ENCODE peak calls at places on chromosome 5, in four cellular contexts. D, U, G and X are unnamed samples. For H3K9me3 and H3K27me3, the result is how much of the 10 kb centered on the place peaks cover.

GRCh38 chr5:150113047-150113744 is 26.8 kb upstream of the CSF1R start:
- DNase-seq in D (no peak), U (no peak), G (no peak), X (no peak)

GRCh38 chr5:96256795-96257470 is 176.1 kb downstream of the PCSK1 start:
- DNase-seq in D (peak), U (no peak), G (no peak), X (no peak)

GRCh38 chr5:126976520-126977172 is 53.7 kb downstream of the MARCHF3 start:
- DNase-seq in D (no peak), U (no peak), G (no peak), X (peak)

GRCh38 chr5:113510836-113511451 is 2.5 kb upstream of the YTHDC2 start:
- DNase-seq in D (no peak), U (no peak), G (no peak), X (no peak)

GRCh38 chr5:147805030-147805454 is 22.5 kb upstream of the JAKMIP2 start:
- DNase-seq in D (no peak), U (no peak), G (no peak), X (no peak)

GRCh38 chr5:132475531-132475930 is 15.0 kb downstream of the IRF1 start:
- DNase-seq in D (no peak), U (no peak), G (no peak), X (no peak)

GRCh38 chr5:96963267-96963666 is 27.4 kb downstream of the LNPEP start:
- DNase-seq in D (no peak), U (peak), G (no peak), X (peak)

GRCh38 chr5:91641730-91642350 is 258.7 kb upstream of the ARRDC3 start:
- DNase-seq in D (peak), U (no peak), G (no peak), X (no peak)

GRCh38 chr5:163347671-163348070 is 89.7 kb upstream of the CCNG1 start:
- DNase-seq in D (peak), U (peak), G (peak), X (peak)

GRCh38 chr5:108654042-108654441 is 93.7 kb upstream of the FER start:
- DNase-seq in D (no peak), U (no peak), G (no peak), X (no peak)

GRCh38 chr5:64811050-64811640 is 42.4 kb downstream of the CWC27 start:
- DNase-seq in D (peak), U (peak), G (no peak), X (no peak)

GRCh38 chr5:143938230-143938629 is 126.3 kb downstream of the HMHB1 start:
- DNase-seq in D (no peak), U (no peak), G (no peak), X (no peak)

GRCh38 chr5:32565143-32565542 is 20.2 kb upstream of the SUB1 start:
- DNase-seq in D (no peak), U (no peak), G (no peak), X (no peak)

GRCh38 chr5:177364159-177364962 is 6.6 kb downstream of the RGS14 start:
- DNase-seq in D (no peak), U (no peak), G (no peak), X (no peak)

GRCh38 chr5:119338326-119338957 is 17.4 kb upstream of the TNFAIP8 start:
- DNase-seq in D (no peak), U (no peak), G (no peak), X (no peak)

GRCh38 chr5:150562832-150563231 is 54.9 kb downstream of the NDST1 start:
- DNase-seq in D (no peak), U (no peak), G (no peak), X (no peak)

GRCh38 chr5:145056805-145057204 is 778.3 kb downstream of the PRELID2 start:
- DNase-seq in D (no peak), U (no peak), G (no peak), X (no peak)

GRCh38 chr5:43008369-43009158 is 31.6 kb downstream of the ANXA2R start:
- DNase-seq in D (peak), U (peak), G (peak), X (peak)

DNA sequence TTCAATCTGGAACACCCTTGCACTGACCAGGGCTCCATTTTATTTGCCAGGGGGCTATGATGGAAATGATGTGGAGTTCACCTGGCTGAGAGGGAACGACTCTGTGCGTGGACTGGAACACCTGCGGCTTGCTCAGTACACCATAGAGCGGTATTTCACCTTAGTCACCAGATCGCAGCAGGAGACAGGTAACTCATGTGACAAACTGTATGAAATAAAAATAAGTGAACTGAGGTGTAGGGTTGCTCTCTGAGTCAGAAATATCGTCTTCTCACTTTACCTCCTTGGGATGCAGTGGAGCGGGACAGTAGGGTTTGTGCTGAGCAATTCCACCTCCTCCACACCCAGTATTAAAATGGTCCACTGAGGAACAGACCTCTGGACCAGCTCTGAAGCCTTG is 22.1 kb downstream of the GABRP start:
- DNase-seq in D (no peak), U (no peak), G (no peak), X (no peak)
- H3K9me3 ChIP-seq in D (under half), U (under half), G (under half), X (under half)

GRCh38 chr5:93909356-93909755 is 168.0 kb upstream of the POU5F2 start:
- DNase-seq in D (no peak), U (no peak), G (no peak), X (no peak)
- TF ChIP-seq CTCF in D (no peak), U (no peak), G (no peak), X (no peak)

GRCh38 chr5:157758706-157759105 is 15.2 kb downstream of the LSM11 start:
- DNase-seq in D (no peak), U (no peak), G (no peak), X (no peak)
- H3K27me3 ChIP-seq in D (under half), U (under half), G (under half), X (under half)

GRCh38 chr5:73534001-73534547 is 31.4 kb downstream of the ANKRA2 start:
- DNase-seq in D (no peak), U (no peak), G (no peak), X (no peak)

GRCh38 chr5:73528248-73528647 is 30.0 kb downstream of the BTF3 start:
- DNase-seq in D (no peak), U (no peak), G (no peak), X (no peak)

GRCh38 chr5:73532195-73532594 is 33.2 kb downstream of the ANKRA2 start:
- DNase-seq in D (no peak), U (no peak), G (no peak), X (no peak)

GRCh38 chr5:73529081-73529480 is 30.8 kb downstream of the BTF3 start:
- DNase-seq in D (no peak), U (no peak), G (no peak), X (no peak)

DNA sequence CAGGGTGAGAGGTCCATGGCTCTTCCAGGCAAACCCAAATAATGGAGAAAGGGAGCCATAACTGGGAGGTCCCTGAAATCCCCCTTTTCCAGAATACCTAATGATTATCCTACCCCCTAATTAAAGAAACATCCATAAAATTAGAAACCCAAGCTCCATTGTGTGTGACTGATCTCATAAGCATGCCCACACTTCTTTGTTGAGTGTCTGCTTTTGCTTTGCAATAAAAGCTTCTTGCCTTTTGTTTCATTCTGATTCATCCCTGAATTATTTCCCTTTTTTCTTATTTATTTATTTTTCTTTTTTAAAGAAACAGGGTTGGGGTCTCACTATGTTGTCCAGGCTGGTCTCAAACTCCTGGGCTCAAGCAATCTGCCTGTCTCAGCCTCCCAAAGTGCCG is 33.1 kb downstream of the BTF3 start:
- DNase-seq in D (no peak), U (no peak), G (no peak), X (no peak)
- H3K9me3 ChIP-seq in D (under half), U (under half), G (under half), X (under half)

GRCh38 chr5:37841223-37841622 is 1.4 kb upstream of the GDNF start:
- DNase-seq in D (no peak), U (no peak), G (no peak), X (no peak)

GRCh38 chr5:37842048-37842447 is 2.2 kb upstream of the GDNF start:
- DNase-seq in D (no peak), U (no peak), G (no peak), X (no peak)

GRCh38 chr5:37838933-37839341 is 904 bp downstream of the GDNF start:
- DNase-seq in D (no peak), U (no peak), G (no peak), X (no peak)

GRCh38 chr5:37839441-37840035 is 303 bp downstream of the GDNF start:
- DNase-seq in D (no peak), U (peak), G (no peak), X (peak)

GRCh38 chr5:37840036-37840909 is at the start of gene GDNF:
- DNase-seq in D (peak), U (no peak), G (no peak), X (peak)
- TF ChIP-seq CTCF in D (peak), U (peak), G (no peak), X (no peak)

DNA sequence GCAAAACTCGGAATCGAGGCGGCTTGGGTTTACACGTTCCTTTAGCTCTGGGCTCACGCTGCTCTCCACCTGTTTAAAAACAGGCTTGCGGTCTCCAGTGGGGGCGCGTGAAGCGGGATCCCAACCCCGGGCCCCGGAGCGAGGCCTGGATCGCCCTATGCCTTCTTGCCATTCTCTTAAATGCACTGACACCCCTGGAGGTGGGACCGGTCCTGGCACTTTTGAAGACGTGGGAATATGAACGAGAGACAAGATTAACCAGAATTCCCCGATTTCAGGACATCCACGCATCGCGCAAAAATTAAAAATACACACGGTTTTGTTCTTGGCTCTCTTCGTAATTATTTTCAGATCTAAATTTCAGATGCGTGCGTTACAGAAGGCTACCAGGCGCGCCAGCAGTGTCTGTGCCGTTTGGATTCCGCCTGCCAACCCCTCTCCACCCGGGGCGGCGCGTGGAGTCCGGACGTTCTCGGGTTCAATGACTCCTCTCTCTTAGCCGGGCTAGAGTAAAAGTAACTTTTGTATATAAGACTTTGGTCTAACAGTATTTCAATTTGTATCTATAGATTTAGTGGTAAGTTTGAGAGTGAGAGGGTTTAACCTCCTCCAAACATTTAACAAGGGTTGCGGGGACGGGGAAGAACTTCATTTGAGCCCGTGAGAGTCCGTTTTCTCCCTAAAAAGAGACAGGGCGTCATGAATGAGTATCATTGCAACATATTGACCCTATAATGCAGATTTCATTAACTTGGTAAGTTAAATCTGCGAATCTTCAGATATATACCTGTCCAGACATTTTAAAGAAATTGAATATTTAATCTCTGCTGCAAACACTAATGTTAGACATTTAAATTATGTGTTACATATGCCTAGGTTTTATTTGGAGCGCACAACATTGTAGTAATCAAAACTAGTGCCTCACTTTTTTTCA is 3.8 kb downstream of the FOXD1 start:
- DNase-seq in D (no peak), U (no peak), G (no peak), X (peak)
- H3K27me3 ChIP-seq in D (under half), U (half or more), G (half or more), X (half or more)

GRCh38 chr5:68922172-68922987 is 171.4 kb upstream of the SLC30A5 start:
- DNase-seq in D (no peak), U (no peak), G (no peak), X (no peak)
- H3K9me3 ChIP-seq in D (under half), U (under half), G (under half), X (under half)

GRCh38 chr5:2006193-2006970 is 123.7 kb upstream of the IRX4 start:
- DNase-seq in D (no peak), U (no peak), G (peak), X (no peak)

GRCh38 chr5:2007437-2007905 is 124.7 kb upstream of the IRX4 start:
- DNase-seq in D (no peak), U (no peak), G (peak), X (peak)

GRCh38 chr5:2006971-2007291 is 124.2 kb upstream of the IRX4 start:
- DNase-seq in D (no peak), U (no peak), G (no peak), X (peak)

GRCh38 chr5:2003690-2004365 is 121.1 kb upstream of the IRX4 start:
- DNase-seq in D (no peak), U (no peak), G (peak), X (no peak)

GRCh38 chr5:2005101-2006041 is 122.6 kb upstream of the IRX4 start:
- DNase-seq in D (no peak), U (no peak), G (peak), X (no peak)
- TF ChIP-seq CTCF in D (no peak), U (no peak), G (no peak), X (no peak)

GRCh38 chr5:57664700-57665099 is 182.1 kb upstream of the ACTBL2 start:
- DNase-seq in D (no peak), U (no peak), G (no peak), X (no peak)
- H3K27me3 ChIP-seq in D (under half), U (under half), G (under half), X (under half)